ENCODE peak calls at places on chromosomes 6 and 20, in four cellular contexts. M is IMR-90, Q is HCT116, O is mammary epithelial cell. G is an unnamed sample.

GRCh38 chr6:23213651-23214050 is 644.3 kb downstream of the HDGFL1 start:
- DNase-seq in Q (no peak), O (peak; percentile 5), M (peak; percentile 54), G (peak; percentile 56)

GRCh38 chr6:99350573-99350972 is 1.1 kb upstream of the FAXC start:
- DNase-seq in O (no peak), Q (no peak), M (no peak), G (no peak)

GRCh38 chr20:11473971-11474370 is 443.7 kb upstream of the BTBD3 start:
- DNase-seq in O (peak; percentile 43), Q (no peak), M (no peak), G (no peak)

GRCh38 chr6:128131566-128131965 is 230.7 kb upstream of the THEMIS start:
- DNase-seq in O (peak; percentile 17), M (peak; percentile 65), Q (no peak), G (no peak)

GRCh38 chr6:1524040-1524480 is 85.7 kb upstream of the FOXC1 start:
- DNase-seq in Q (peak; percentile 70), O (peak; percentile 64), M (peak; percentile 33), G (peak; percentile 34)

GRCh38 chr20:23200914-23201313 is 114.8 kb upstream of the CD93 start:
- DNase-seq in O (peak; percentile 45), Q (peak; percentile 48), M (peak; percentile 8), G (peak; percentile 66)

GRCh38 chr6:17458971-17459370 is 65.6 kb downstream of the CAP2 start:
- DNase-seq in Q (no peak), M (peak; percentile 43), O (no peak), G (no peak)

GRCh38 chr20:11376998-11377397 is 540.7 kb upstream of the BTBD3 start:
- DNase-seq in O (peak; percentile 99), Q (no peak), M (peak; percentile 90), G (peak; percentile 87)

GRCh38 chr6:170279977-170280688 is 10.7 kb downstream of the DLL1 start:
- DNase-seq in M (peak; percentile 12), O (no peak), Q (no peak), G (peak; percentile 67)

GRCh38 chr6:4607026-4607704 is 169.0 kb upstream of the CDYL start:
- DNase-seq in O (peak; percentile 82), Q (peak; percentile 53), M (peak; percentile 89), G (peak; percentile 75)
- H3K4me3 ChIP-seq in O (no peak overlapping the region), Q (peak overlapping the region; percentile 13), M (no peak overlapping the region), G (no peak overlapping the region)

DNA sequence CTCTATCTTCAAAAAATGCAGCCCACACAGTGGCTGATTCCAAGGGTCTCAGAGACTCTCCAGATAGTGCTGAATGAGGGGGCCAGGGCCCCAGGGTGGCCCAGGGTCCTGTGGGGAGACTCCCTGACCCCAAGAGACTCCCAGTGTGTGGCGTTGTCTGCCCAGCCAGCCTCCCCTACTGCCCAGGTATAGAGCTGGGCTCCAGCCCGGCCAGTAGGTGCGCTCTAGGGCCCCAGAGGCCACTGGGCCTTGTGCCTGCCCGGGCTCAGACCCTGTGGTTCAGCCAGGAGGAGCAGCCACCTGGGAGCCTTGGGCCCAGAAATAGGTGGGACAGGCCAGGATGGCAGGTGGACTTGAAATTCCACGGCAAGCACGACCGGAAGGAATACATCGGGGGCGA is 30.3 kb upstream of the GATA5 start:
- DNase-seq in M (no peak), Q (no peak), O (no peak), G (no peak)
- H3K27me3 ChIP-seq in M (peaks cover 6% of the 10 kb centered on the region), Q (no peaks in the 10 kb centered on the region), O (no peaks in the 10 kb centered on the region), G (no peaks in the 10 kb centered on the region)

DNA sequence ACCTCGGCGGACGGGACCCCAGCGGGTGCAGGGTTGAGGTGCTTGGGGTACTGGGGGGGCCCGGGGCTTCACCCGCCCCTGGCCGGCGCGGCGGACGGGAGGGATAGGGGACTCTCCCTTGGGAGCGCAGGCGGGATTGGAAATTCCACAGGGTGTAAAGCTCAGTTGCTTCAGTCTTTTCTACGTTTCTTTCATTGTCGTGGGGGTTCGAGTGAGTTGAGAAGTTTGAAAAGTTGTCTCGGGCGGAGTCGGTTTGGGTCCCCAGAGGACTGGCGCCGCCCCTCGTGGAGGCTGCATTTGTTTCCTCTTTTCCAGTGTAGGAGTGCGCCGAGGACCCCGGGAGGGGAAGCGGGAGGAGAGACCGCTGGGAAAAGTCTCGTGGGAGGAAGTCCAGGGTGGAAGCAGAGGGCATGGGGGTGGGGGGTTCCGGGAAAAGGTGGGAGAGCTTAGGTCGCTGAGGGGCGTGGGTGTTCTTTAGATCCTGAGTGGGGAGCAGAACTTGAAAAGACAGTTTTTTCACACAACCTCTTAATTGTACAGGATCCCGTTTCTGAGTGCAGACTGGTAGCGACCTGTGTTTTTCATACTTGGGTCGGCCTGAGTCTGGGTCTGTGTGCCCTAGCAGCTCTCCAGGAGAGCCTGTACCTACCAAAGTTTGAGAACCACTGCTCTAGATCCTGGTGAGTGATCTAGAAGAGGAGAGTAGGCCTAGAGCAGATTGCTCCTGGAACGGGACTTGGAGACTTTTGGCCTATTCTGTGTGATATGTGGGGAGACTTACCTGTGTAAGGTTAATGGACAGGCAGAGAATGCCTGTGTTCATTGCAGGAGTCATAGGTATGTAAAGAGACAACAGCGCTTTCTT is 518 bp downstream of the FAM83B start:
- DNase-seq in M (no peak), O (no peak), Q (no peak), G (peak; percentile 26)
- H3K4me3 ChIP-seq in M (peak overlapping the region; percentile 52), O (peak overlapping the region; percentile 70), Q (peak overlapping the region; percentile 77), G (peak overlapping the region; percentile 74)

DNA sequence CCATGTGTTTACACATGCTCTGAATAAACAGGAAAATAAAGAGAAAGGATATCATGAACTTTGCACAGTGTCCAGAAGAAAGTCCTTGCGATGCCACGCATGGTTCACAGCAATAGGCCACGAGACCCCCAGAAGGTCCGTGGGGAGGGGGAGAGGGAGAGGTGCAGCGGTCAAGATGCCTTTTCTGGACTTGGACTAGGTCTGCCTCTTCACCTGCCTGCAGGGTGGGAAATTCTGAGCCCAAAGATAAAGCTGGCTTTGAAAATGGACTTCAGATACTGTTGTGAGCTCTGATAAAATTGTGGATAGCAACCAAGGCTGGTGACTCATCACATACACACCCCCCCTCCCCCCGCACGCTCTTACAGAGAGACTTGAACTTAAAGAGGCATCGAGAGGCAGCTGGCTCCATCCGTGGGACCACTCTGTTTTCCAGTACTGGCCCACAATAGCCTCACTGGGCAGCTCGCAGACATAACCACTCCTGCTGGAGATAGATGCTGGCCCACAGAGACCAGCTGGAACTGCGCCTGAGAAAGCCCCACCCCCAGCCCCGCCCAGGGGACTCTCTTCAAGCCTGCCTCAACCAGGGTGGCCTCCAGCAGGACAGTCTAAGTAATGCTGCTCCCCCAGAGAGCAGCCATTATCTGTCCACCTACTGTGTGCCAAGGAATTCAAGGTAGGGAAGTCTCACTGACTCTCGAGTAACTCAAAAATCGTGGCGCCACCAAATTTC is 21.2 kb upstream of the NFATC2 start:
- DNase-seq in Q (peak; percentile 51), O (peak; percentile 54), M (peak; percentile 86), G (peak; percentile 60)
- H3K27me3 ChIP-seq in Q (peaks cover 30% of the 10 kb centered on the region), O (peaks cover 25% of the 10 kb centered on the region), M (peaks cover 2% of the 10 kb centered on the region), G (peaks cover 41% of the 10 kb centered on the region)

DNA sequence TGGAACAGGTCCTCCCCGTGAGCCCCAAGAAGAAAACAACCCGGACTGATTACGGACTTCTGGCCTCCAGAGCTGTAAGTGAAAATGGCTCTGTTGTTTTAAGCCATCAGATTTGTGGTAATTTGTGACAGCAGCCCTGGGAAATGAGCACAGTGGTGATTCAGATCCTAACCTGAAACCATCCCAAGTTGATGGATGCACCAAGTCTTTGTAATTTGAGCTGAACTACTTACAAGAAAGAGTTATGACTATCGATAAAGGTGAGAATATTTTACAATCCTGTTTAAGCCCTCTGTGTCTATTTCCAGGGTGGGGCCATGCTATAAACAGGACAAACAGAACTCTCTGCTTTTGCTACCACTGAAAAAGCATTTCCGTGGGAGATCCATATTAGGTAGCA is 19.1 kb upstream of the RIN2 start:
- DNase-seq in O (peak; percentile 69), M (no peak), Q (no peak), G (peak; percentile 65)
- H3K4me3 ChIP-seq in O (no peak overlapping the region), M (no peak overlapping the region), Q (no peak overlapping the region), G (no peak overlapping the region)

GRCh38 chr6:137040393-137040792 is 4.4 kb downstream of the IL20RA start:
- DNase-seq in Q (no peak), M (no peak), O (no peak), G (no peak)

GRCh38 chr6:137036566-137037300 is 8.0 kb downstream of the IL20RA start:
- DNase-seq in O (peak; percentile 30), Q (no peak), M (no peak), G (peak; percentile 84)

GRCh38 chr6:137033828-137034227 is 10.9 kb downstream of the IL20RA start:
- DNase-seq in O (peak; percentile 83), Q (no peak), M (no peak), G (no peak)

GRCh38 chr6:137043710-137044365 is 927 bp downstream of the IL20RA start:
- DNase-seq in Q (no peak), O (peak; percentile 28), M (peak; percentile 28), G (peak; percentile 50)

GRCh38 chr6:137039010-137039409 is 5.8 kb downstream of the IL20RA start:
- DNase-seq in M (no peak), Q (no peak), O (no peak), G (no peak)
- H3K27me3 ChIP-seq in M (peaks cover 21% of the 10 kb centered on the region), Q (peaks cover 5% of the 10 kb centered on the region), O (peaks cover 25% of the 10 kb centered on the region), G (no peaks in the 10 kb centered on the region)

GRCh38 chr6:149249370-149250357 is 67.8 kb upstream of the TAB2 start:
- DNase-seq in Q (no peak), M (no peak), O (no peak), G (no peak)
- H3K4me3 ChIP-seq in Q (no peak overlapping the region), M (no peak overlapping the region), O (no peak overlapping the region), G (no peak overlapping the region)